ENCODE peak calls at places on chromosomes 2 and 18, in nine cellular contexts. A is pancreas; H is G401; V is CD8-positive, alpha-beta T cell; M is LoVo; Q is stimulated activated CD4-positive, alpha-beta T cell treated with anti-CD3 and anti-CD28 coated beads, Interleukin-15, amount 100 ng/mL, for 24 hours; D is RWPE1; X is GM12891; W is OCI-M1. S is an unnamed sample.

GRCh38 chr2:239519081-239519920 is 118.5 kb upstream of the HDAC4 start:
- DNase-seq in M (no peak), D (no peak), W (no peak), Q (peak; percentile 9), A (peak; percentile 65), X (no peak), H (peak; percentile 79), V (no peak), S (peak; percentile 5)

GRCh38 chr2:167581961-167582574 is 665.3 kb downstream of the STK39 start:
- DNase-seq in Q (no peak), D (no peak), V (no peak), H (peak; percentile 75), M (no peak), A (no peak), X (no peak), W (peak; percentile 50), S (no peak)

GRCh38 chr2:231666171-231667095 is 41.9 kb upstream of the PTMA start:
- DNase-seq in D (peak; percentile 44), X (no peak), W (peak; percentile 96), M (peak; percentile 95), V (no peak), Q (no peak), A (peak; percentile 98), H (peak; percentile 84), S (peak; percentile 88)

GRCh38 chr18:52339891-52340371 is at the start of gene DCC:
- DNase-seq in V (no peak), H (peak; percentile 24), Q (peak; percentile 5), D (peak; percentile 10), A (peak; percentile 56), X (no peak), W (peak; percentile 49), M (no peak), S (peak; percentile 6)

GRCh38 chr18:49561377-49562193 is at the start of gene LIPG:
- DNase-seq in Q (peak; percentile 69), A (peak; percentile 62), W (no peak), H (peak; percentile 29), M (peak; percentile 90), V (no peak), X (peak; percentile 37), D (peak; percentile 90), S (peak; percentile 93)

GRCh38 chr2:196131949-196132925 is 39.1 kb downstream of the STK17B start:
- DNase-seq in X (no peak), M (no peak), A (no peak), H (no peak), W (peak; percentile 56), D (no peak), Q (peak; percentile 61), V (no peak), S (peak; percentile 5)

GRCh38 chr2:200929334-200930249 is 33.9 kb downstream of the ORC2 start:
- DNase-seq in M (no peak), A (no peak), V (no peak), H (no peak), D (peak; percentile 20), W (no peak), Q (no peak), X (no peak), S (no peak)

GRCh38 chr2:44533508-44533907 is 171.8 kb downstream of the CAMKMT start:
- DNase-seq in H (no peak), M (no peak), Q (no peak), A (no peak), X (no peak), V (no peak), D (no peak), W (peak; percentile 64), S (no peak)

GRCh38 chr18:58784601-58785137 is 80.0 kb upstream of the ZNF532 start:
- DNase-seq in A (no peak), X (no peak), D (no peak), M (no peak), W (no peak), H (no peak), Q (no peak), V (no peak), S (no peak)

GRCh38 chr2:133171396-133172004 is 396.8 kb downstream of the NCKAP5 start:
- DNase-seq in D (peak; percentile 26), W (peak; percentile 75), V (no peak), A (no peak), H (peak; percentile 34), M (peak; percentile 47), Q (no peak), X (peak; percentile 5), S (peak; percentile 62)

GRCh38 chr18:75694292-75694691 is 266.8 kb upstream of the SMIM21 start:
- DNase-seq in M (no peak), W (no peak), D (no peak), V (no peak), Q (no peak), X (no peak), H (no peak), A (no peak), S (no peak)

GRCh38 chr18:37249895-37250618 is 315.5 kb downstream of the CELF4 start:
- DNase-seq in H (no peak), W (no peak), A (no peak), Q (no peak), V (no peak), D (no peak), M (no peak), X (no peak), S (no peak)

GRCh38 chr2:167626301-167626700 is 621.1 kb downstream of the STK39 start:
- DNase-seq in Q (no peak), V (no peak), W (no peak), A (no peak), X (no peak), D (no peak), M (no peak), H (peak; percentile 15), S (peak; percentile 12)

GRCh38 chr2:218806346-218806978 is 24.5 kb downstream of the CYP27A1 start:
- DNase-seq in X (no peak), Q (no peak), D (peak; percentile 82), M (peak; percentile 75), W (peak; percentile 97), V (no peak), H (no peak), A (no peak), S (peak; percentile 97)

GRCh38 chr2:74489906-74490305 is 7.0 kb downstream of the TTC31 start:
- DNase-seq in X (no peak), H (no peak), A (no peak), Q (no peak), D (no peak), M (no peak), V (no peak), W (no peak), S (no peak)

GRCh38 chr2:27809761-27810241 is 38.3 kb downstream of the MRPL33 start:
- DNase-seq in H (no peak), V (no peak), X (no peak), Q (no peak), M (no peak), D (peak; percentile 24), W (no peak), A (no peak), S (peak; percentile 82)

GRCh38 chr18:13831864-13832508 is 8.0 kb downstream of the MC5R start:
- DNase-seq in Q (no peak), A (no peak), M (no peak), D (peak; percentile 15), H (no peak), X (no peak), W (peak; percentile 19), V (no peak), S (peak; percentile 50)

GRCh38 chr2:20224191-20224715 is 677 bp downstream of the SDC1 start:
- DNase-seq in A (peak; percentile 64), V (no peak), X (no peak), M (no peak), D (no peak), H (no peak), W (no peak), Q (no peak), S (no peak)

GRCh38 chr2:120262761-120263428 is 10.2 kb downstream of the RALB start:
- DNase-seq in W (peak; percentile 60), Q (no peak), A (no peak), D (peak; percentile 64), X (no peak), V (no peak), M (no peak), H (no peak), S (peak; percentile 76)

GRCh38 chr2:242038928-242039341 is 169.4 kb downstream of the RTP5 start:
- DNase-seq in Q (no peak), H (no peak), D (no peak), V (no peak), A (no peak), X (no peak), M (no peak), W (no peak), S (no peak)

GRCh38 chr2:100126897-100127401 is 15.4 kb downstream of the AFF3 start:
- DNase-seq in H (no peak), V (no peak), D (no peak), M (no peak), A (no peak), X (no peak), Q (no peak), W (no peak), S (no peak)

GRCh38 chr2:9114457-9114856 is 92.2 kb upstream of the ASAP2 start:
- DNase-seq in D (no peak), M (no peak), A (no peak), X (no peak), W (no peak), Q (no peak), H (no peak), V (no peak), S (peak; percentile 31)

GRCh38 chr18:2974731-2975130 is 38.2 kb downstream of the LPIN2 start:
- DNase-seq in W (no peak), A (no peak), D (no peak), V (no peak), H (no peak), Q (no peak), M (no peak), X (no peak), S (no peak)

GRCh38 chr2:68828887-68829708 is 42.1 kb downstream of the BMP10 start:
- DNase-seq in M (peak; percentile 89), D (peak; percentile 93), X (no peak), H (peak; percentile 30), V (peak; percentile 63), W (peak; percentile 96), Q (peak; percentile 68), A (peak; percentile 92), S (peak; percentile 98)

GRCh38 chr2:212032032-212032431 is 506.6 kb downstream of the ERBB4 start:
- DNase-seq in X (no peak), V (no peak), D (no peak), M (no peak), A (no peak), H (no peak), W (peak; percentile 30), Q (no peak), S (peak; percentile 17)

GRCh38 chr2:227411320-227411989 is 23.7 kb upstream of the SCYGR1 start:
- DNase-seq in H (no peak), D (peak; percentile 63), W (no peak), V (no peak), Q (peak; percentile 80), M (no peak), X (no peak), A (no peak), S (peak; percentile 95)

GRCh38 chr2:108640731-108641130 is 78.6 kb upstream of the RANBP2 start:
- DNase-seq in Q (no peak), H (no peak), D (peak; percentile 71), M (no peak), V (no peak), X (no peak), A (no peak), W (no peak), S (peak; percentile 72)

GRCh38 chr2:237674731-237675276 is 47.4 kb downstream of the LRRFIP1 start:
- DNase-seq in A (peak; percentile 80), X (peak; percentile 43), W (peak; percentile 84), V (peak; percentile 74), H (no peak), Q (peak; percentile 78), D (peak; percentile 75), M (no peak), S (peak; percentile 59)

GRCh38 chr2:25164526-25164925 is 3.9 kb downstream of the POMC start:
- DNase-seq in V (no peak), A (no peak), X (no peak), H (no peak), W (no peak), Q (no peak), M (no peak), D (no peak), S (no peak)

GRCh38 chr18:79950440-79951341 is 762 bp downstream of the SLC66A2 start:
- DNase-seq in W (no peak), Q (peak; percentile 47), V (no peak), A (peak; percentile 85), M (peak; percentile 22), H (no peak), X (peak; percentile 45), D (no peak), S (no peak)

GRCh38 chr2:134799936-134800335 is 38.5 kb upstream of the ACMSD start:
- DNase-seq in V (no peak), H (no peak), W (no peak), A (no peak), X (no peak), M (no peak), Q (no peak), D (no peak), S (no peak)